ENCODE peak calls at places on chromosomes 12 and 14, in ten cellular contexts. One of them, this sample, is unnamed.

GRCh38 chr12:103399986-103400385 is 95.8 kb downstream of the C12orf42 start:
- DNase-seq in left ventricle myocardium inferior: no peak
- DNase-seq in ovary: no peak
- DNase-seq in sigmoid colon: no peak
- DNase-seq in breast epithelium: no peak
- DNase-seq in upper lobe of right lung: no peak
- DNase-seq in pancreas: no peak
- DNase-seq in GM23338: no peak
- DNase-seq in osteoblast: no peak
- DNase-seq in Panc1: no peak
- DNase-seq in this sample: no peak

GRCh38 chr14:104680056-104680805 is 9.2 kb upstream of the INF2 start:
- DNase-seq in breast epithelium: no peak
- DNase-seq in sigmoid colon: peak; percentile 79
- DNase-seq in left ventricle myocardium inferior: peak; percentile 23
- DNase-seq in osteoblast: peak; percentile 99
- DNase-seq in pancreas: peak; percentile 51
- DNase-seq in GM23338: no peak
- DNase-seq in Panc1: no peak
- DNase-seq in upper lobe of right lung: peak; percentile 63
- DNase-seq in ovary: no peak
- DNase-seq in this sample: no peak

GRCh38 chr12:52370906-52371608 is 3.8 kb upstream of the KRT85 start:
- DNase-seq in pancreas: no peak
- DNase-seq in left ventricle myocardium inferior: peak; percentile 44
- DNase-seq in upper lobe of right lung: no peak
- DNase-seq in breast epithelium: no peak
- DNase-seq in GM23338: no peak
- DNase-seq in sigmoid colon: peak; percentile 87
- DNase-seq in ovary: peak; percentile 57
- DNase-seq in osteoblast: peak; percentile 97
- DNase-seq in Panc1: no peak
- DNase-seq in this sample: peak; percentile 48

GRCh38 chr12:113231275-113232231 is 10.3 kb downstream of the TPCN1 start:
- DNase-seq in osteoblast: no peak
- DNase-seq in breast epithelium: no peak
- DNase-seq in Panc1: no peak
- DNase-seq in upper lobe of right lung: peak; percentile 26
- DNase-seq in pancreas: no peak
- DNase-seq in left ventricle myocardium inferior: no peak
- DNase-seq in GM23338: peak; percentile 37
- DNase-seq in ovary: no peak
- DNase-seq in sigmoid colon: peak; percentile 25
- DNase-seq in this sample: no peak

GRCh38 chr12:14853966-14854365 is 10.6 kb upstream of the ART4 start:
- DNase-seq in ovary: peak; percentile 24
- DNase-seq in breast epithelium: no peak
- DNase-seq in GM23338: no peak
- DNase-seq in left ventricle myocardium inferior: peak; percentile 16
- DNase-seq in sigmoid colon: no peak
- DNase-seq in upper lobe of right lung: no peak
- DNase-seq in pancreas: no peak
- DNase-seq in osteoblast: no peak
- DNase-seq in Panc1: no peak
- DNase-seq in this sample: no peak

GRCh38 chr14:104530651-104531050 is 48.9 kb upstream of the C14orf180 start:
- DNase-seq in sigmoid colon: peak; percentile 25
- DNase-seq in osteoblast: no peak
- DNase-seq in Panc1: no peak
- DNase-seq in pancreas: no peak
- DNase-seq in upper lobe of right lung: no peak
- DNase-seq in ovary: no peak
- DNase-seq in left ventricle myocardium inferior: no peak
- DNase-seq in breast epithelium: no peak
- DNase-seq in GM23338: no peak
- DNase-seq in this sample: no peak

GRCh38 chr12:55797068-55797467 is 20.5 kb downstream of the SARNP start:
- DNase-seq in osteoblast: peak; percentile 83
- DNase-seq in left ventricle myocardium inferior: no peak
- DNase-seq in breast epithelium: no peak
- DNase-seq in ovary: no peak
- DNase-seq in sigmoid colon: no peak
- DNase-seq in GM23338: peak; percentile 83
- DNase-seq in upper lobe of right lung: no peak
- DNase-seq in Panc1: no peak
- DNase-seq in pancreas: no peak
- DNase-seq in this sample: no peak

GRCh38 chr14:104136472-104137296 is 1.7 kb upstream of the KIF26A start:
- DNase-seq in left ventricle myocardium inferior: peak; percentile 13
- DNase-seq in osteoblast: peak; percentile 90
- DNase-seq in sigmoid colon: no peak
- DNase-seq in pancreas: peak; percentile 12
- DNase-seq in upper lobe of right lung: peak; percentile 62
- DNase-seq in GM23338: no peak
- DNase-seq in breast epithelium: no peak
- DNase-seq in ovary: peak; percentile 16
- DNase-seq in Panc1: no peak
- DNase-seq in this sample: no peak

GRCh38 chr14:101115652-101116051 is 212.1 kb upstream of the RTL1 start:
- DNase-seq in upper lobe of right lung: no peak
- DNase-seq in left ventricle myocardium inferior: no peak
- DNase-seq in osteoblast: no peak
- DNase-seq in ovary: no peak
- DNase-seq in GM23338: no peak
- DNase-seq in breast epithelium: no peak
- DNase-seq in Panc1: no peak
- DNase-seq in sigmoid colon: no peak
- DNase-seq in pancreas: no peak
- DNase-seq in this sample: no peak

GRCh38 chr12:80872053-80872452 is 65.7 kb downstream of the LIN7A start:
- DNase-seq in pancreas: no peak
- DNase-seq in Panc1: no peak
- DNase-seq in breast epithelium: no peak
- DNase-seq in left ventricle myocardium inferior: no peak
- DNase-seq in GM23338: no peak
- DNase-seq in osteoblast: no peak
- DNase-seq in upper lobe of right lung: no peak
- DNase-seq in sigmoid colon: no peak
- DNase-seq in ovary: no peak
- DNase-seq in this sample: no peak

GRCh38 chr12:6854036-6854435 is 2.1 kb downstream of the USP5 start:
- DNase-seq in pancreas: no peak
- DNase-seq in sigmoid colon: no peak
- DNase-seq in GM23338: no peak
- DNase-seq in breast epithelium: no peak
- DNase-seq in Panc1: no peak
- DNase-seq in ovary: no peak
- DNase-seq in upper lobe of right lung: no peak
- DNase-seq in osteoblast: peak; percentile 34
- DNase-seq in left ventricle myocardium inferior: no peak
- DNase-seq in this sample: no peak

GRCh38 chr12:46005151-46005797 is 14.9 kb upstream of the SCAF11 start:
- DNase-seq in osteoblast: peak; percentile 81
- DNase-seq in Panc1: no peak
- DNase-seq in upper lobe of right lung: no peak
- DNase-seq in ovary: no peak
- DNase-seq in left ventricle myocardium inferior: no peak
- DNase-seq in pancreas: no peak
- DNase-seq in GM23338: no peak
- DNase-seq in sigmoid colon: no peak
- DNase-seq in breast epithelium: no peak
- DNase-seq in this sample: no peak

GRCh38 chr12:47903927-47904646 is 707 bp downstream of the VDR start:
- DNase-seq in ovary: peak; percentile 49
- DNase-seq in GM23338: peak; percentile 20
- DNase-seq in sigmoid colon: peak; percentile 79
- DNase-seq in osteoblast: no peak
- DNase-seq in Panc1: no peak
- DNase-seq in pancreas: peak; percentile 54
- DNase-seq in left ventricle myocardium inferior: peak; percentile 32
- DNase-seq in upper lobe of right lung: peak; percentile 78
- DNase-seq in breast epithelium: no peak
- DNase-seq in this sample: peak; percentile 28
- H3K4me1 ChIP-seq in ovary: peaks cover 11% of the 10 kb centered on the region
- H3K4me1 ChIP-seq in GM23338: peaks cover 10% of the 10 kb centered on the region
- H3K4me1 ChIP-seq in sigmoid colon: peaks cover 28% of the 10 kb centered on the region
- H3K4me1 ChIP-seq in osteoblast: peaks cover 50% of the 10 kb centered on the region
- H3K4me1 ChIP-seq in Panc1: peaks cover 10% of the 10 kb centered on the region
- H3K4me1 ChIP-seq in pancreas: no peaks in the 10 kb centered on the region
- H3K4me1 ChIP-seq in left ventricle myocardium inferior: peaks cover 36% of the 10 kb centered on the region
- H3K4me1 ChIP-seq in upper lobe of right lung: peaks cover 45% of the 10 kb centered on the region
- H3K4me1 ChIP-seq in breast epithelium: peaks cover 20% of the 10 kb centered on the region
- H3K4me1 ChIP-seq in this sample: peaks cover 25% of the 10 kb centered on the region

GRCh38 chr12:92543872-92544271 is 158.9 kb upstream of the PLEKHG7 start:
- DNase-seq in breast epithelium: no peak
- DNase-seq in left ventricle myocardium inferior: no peak
- DNase-seq in Panc1: no peak
- DNase-seq in GM23338: no peak
- DNase-seq in ovary: no peak
- DNase-seq in pancreas: no peak
- DNase-seq in sigmoid colon: no peak
- DNase-seq in upper lobe of right lung: no peak
- DNase-seq in osteoblast: no peak
- DNase-seq in this sample: no peak

GRCh38 chr12:92546826-92547348 is 155.9 kb upstream of the PLEKHG7 start:
- DNase-seq in left ventricle myocardium inferior: no peak
- DNase-seq in GM23338: no peak
- DNase-seq in pancreas: no peak
- DNase-seq in ovary: no peak
- DNase-seq in upper lobe of right lung: no peak
- DNase-seq in breast epithelium: no peak
- DNase-seq in sigmoid colon: no peak
- DNase-seq in osteoblast: no peak
- DNase-seq in Panc1: no peak
- DNase-seq in this sample: no peak

GRCh38 chr12:92546259-92546825 is 156.4 kb upstream of the PLEKHG7 start:
- DNase-seq in Panc1: no peak
- DNase-seq in sigmoid colon: no peak
- DNase-seq in osteoblast: no peak
- DNase-seq in pancreas: peak; percentile 36
- DNase-seq in ovary: no peak
- DNase-seq in upper lobe of right lung: no peak
- DNase-seq in left ventricle myocardium inferior: no peak
- DNase-seq in breast epithelium: no peak
- DNase-seq in GM23338: no peak
- DNase-seq in this sample: no peak

GRCh38 chr12:92543359-92543758 is 159.4 kb upstream of the PLEKHG7 start:
- DNase-seq in sigmoid colon: no peak
- DNase-seq in ovary: no peak
- DNase-seq in upper lobe of right lung: no peak
- DNase-seq in left ventricle myocardium inferior: no peak
- DNase-seq in osteoblast: no peak
- DNase-seq in Panc1: no peak
- DNase-seq in breast epithelium: no peak
- DNase-seq in GM23338: no peak
- DNase-seq in pancreas: peak; percentile 83
- DNase-seq in this sample: no peak

GRCh38 chr12:92544321-92544720 is 158.5 kb upstream of the PLEKHG7 start:
- DNase-seq in Panc1: no peak
- DNase-seq in pancreas: no peak
- DNase-seq in breast epithelium: no peak
- DNase-seq in ovary: no peak
- DNase-seq in sigmoid colon: no peak
- DNase-seq in osteoblast: no peak
- DNase-seq in left ventricle myocardium inferior: no peak
- DNase-seq in GM23338: no peak
- DNase-seq in upper lobe of right lung: no peak
- DNase-seq in this sample: no peak
- H3K27ac ChIP-seq in Panc1: no peak overlapping the region
- H3K27ac ChIP-seq in pancreas: peak overlapping the region; percentile 89
- H3K27ac ChIP-seq in breast epithelium: no peak overlapping the region
- H3K27ac ChIP-seq in ovary: peak overlapping the region; percentile 51
- H3K27ac ChIP-seq in sigmoid colon: no peak overlapping the region
- H3K27ac ChIP-seq in osteoblast: no peak overlapping the region
- H3K27ac ChIP-seq in left ventricle myocardium inferior: peak overlapping the region; percentile 43
- H3K27ac ChIP-seq in GM23338: no peak overlapping the region
- H3K27ac ChIP-seq in upper lobe of right lung: no peak overlapping the region
- H3K27ac ChIP-seq in this sample: no peak overlapping the region

GRCh38 chr12:123384318-123384993 is 524 bp downstream of the KMT5A start:
- DNase-seq in osteoblast: peak; percentile 90
- DNase-seq in left ventricle myocardium inferior: no peak
- DNase-seq in sigmoid colon: peak; percentile 69
- DNase-seq in GM23338: peak; percentile 34
- DNase-seq in Panc1: no peak
- DNase-seq in breast epithelium: no peak
- DNase-seq in ovary: no peak
- DNase-seq in upper lobe of right lung: no peak
- DNase-seq in pancreas: peak; percentile 21
- DNase-seq in this sample: no peak
- TF ChIP-seq CTCF in osteoblast: no peak
- TF ChIP-seq CTCF in left ventricle myocardium inferior: no peak
- TF ChIP-seq CTCF in sigmoid colon: no peak
- TF ChIP-seq CTCF in GM23338: no peak
- TF ChIP-seq CTCF in Panc1: no peak
- TF ChIP-seq CTCF in breast epithelium: no peak
- TF ChIP-seq CTCF in ovary: no peak
- TF ChIP-seq CTCF in upper lobe of right lung: no peak
- TF ChIP-seq CTCF in pancreas: no peak
- TF ChIP-seq CTCF in this sample: no peak

GRCh38 chr12:68627673-68628319 is 17.1 kb downstream of the RAP1B start:
- DNase-seq in sigmoid colon: no peak
- DNase-seq in breast epithelium: no peak
- DNase-seq in left ventricle myocardium inferior: no peak
- DNase-seq in GM23338: no peak
- DNase-seq in Panc1: no peak
- DNase-seq in osteoblast: no peak
- DNase-seq in upper lobe of right lung: no peak
- DNase-seq in ovary: no peak
- DNase-seq in pancreas: no peak
- DNase-seq in this sample: no peak

GRCh38 chr12:68631177-68631576 is 20.5 kb downstream of the RAP1B start:
- DNase-seq in osteoblast: no peak
- DNase-seq in sigmoid colon: no peak
- DNase-seq in ovary: no peak
- DNase-seq in upper lobe of right lung: no peak
- DNase-seq in pancreas: no peak
- DNase-seq in Panc1: no peak
- DNase-seq in left ventricle myocardium inferior: no peak
- DNase-seq in breast epithelium: no peak
- DNase-seq in GM23338: no peak
- DNase-seq in this sample: no peak

GRCh38 chr12:68628698-68629097 is 18.0 kb downstream of the RAP1B start:
- DNase-seq in left ventricle myocardium inferior: no peak
- DNase-seq in Panc1: no peak
- DNase-seq in upper lobe of right lung: no peak
- DNase-seq in GM23338: no peak
- DNase-seq in osteoblast: no peak
- DNase-seq in ovary: no peak
- DNase-seq in pancreas: no peak
- DNase-seq in sigmoid colon: no peak
- DNase-seq in breast epithelium: no peak
- DNase-seq in this sample: no peak

GRCh38 chr12:68630598-68630997 is 19.9 kb downstream of the RAP1B start:
- DNase-seq in Panc1: no peak
- DNase-seq in GM23338: no peak
- DNase-seq in breast epithelium: no peak
- DNase-seq in osteoblast: no peak
- DNase-seq in left ventricle myocardium inferior: no peak
- DNase-seq in pancreas: no peak
- DNase-seq in ovary: no peak
- DNase-seq in upper lobe of right lung: no peak
- DNase-seq in sigmoid colon: no peak
- DNase-seq in this sample: no peak

GRCh38 chr12:68630050-68630449 is 19.4 kb downstream of the RAP1B start:
- DNase-seq in ovary: no peak
- DNase-seq in pancreas: no peak
- DNase-seq in osteoblast: no peak
- DNase-seq in Panc1: no peak
- DNase-seq in upper lobe of right lung: no peak
- DNase-seq in GM23338: no peak
- DNase-seq in breast epithelium: no peak
- DNase-seq in sigmoid colon: no peak
- DNase-seq in left ventricle myocardium inferior: no peak
- DNase-seq in this sample: no peak
- H3K4me1 ChIP-seq in ovary: peaks cover 6% of the 10 kb centered on the region
- H3K4me1 ChIP-seq in pancreas: peaks cover 10% of the 10 kb centered on the region
- H3K4me1 ChIP-seq in osteoblast: peaks cover 22% of the 10 kb centered on the region
- H3K4me1 ChIP-seq in Panc1: peaks cover 66% of the 10 kb centered on the region
- H3K4me1 ChIP-seq in upper lobe of right lung: peaks cover 27% of the 10 kb centered on the region
- H3K4me1 ChIP-seq in GM23338: no peaks in the 10 kb centered on the region
- H3K4me1 ChIP-seq in breast epithelium: peaks cover 15% of the 10 kb centered on the region
- H3K4me1 ChIP-seq in sigmoid colon: peaks cover 70% of the 10 kb centered on the region
- H3K4me1 ChIP-seq in left ventricle myocardium inferior: peaks cover 67% of the 10 kb centered on the region
- H3K4me1 ChIP-seq in this sample: peaks cover 33% of the 10 kb centered on the region